ENCODE peak calls at places on chromosomes 1 and 21, in eight cellular contexts. U is ovary, W is EL, B is lung, X is GM04504, C is HEK293T, G is GM23338, T is A549. I is an unnamed sample.

GRCh38 chr21:36990508-36991205 is 15.8 kb upstream of the RIPPLY3 start:
- DNase-seq in X (no peak), C (no peak), W (no peak), B (no peak), G (peak), T (no peak), U (no peak), I (no peak)

GRCh38 chr1:58839871-58840835 is 56.3 kb upstream of the JUN start:
- DNase-seq in X (peak), W (peak), B (no peak), G (no peak), T (no peak), U (peak), C (no peak), I (no peak)

GRCh38 chr1:70429219-70429618 is 18.2 kb downstream of the CTH start:
- DNase-seq in T (no peak), C (no peak), W (peak), U (no peak), B (no peak), G (no peak), X (no peak), I (no peak)

GRCh38 chr1:54594463-54594862 is 28.9 kb downstream of the FAM151A start:
- DNase-seq in C (no peak), T (no peak), B (no peak), W (no peak), G (no peak), X (no peak), U (no peak), I (no peak)

GRCh38 chr1:246214708-246215504 is 292.2 kb downstream of the SMYD3 start:
- DNase-seq in U (no peak), T (no peak), G (no peak), C (no peak), X (peak), B (peak), W (peak), I (peak)

GRCh38 chr1:96475882-96476281 is 245.7 kb upstream of the PTBP2 start:
- DNase-seq in G (no peak), B (no peak), T (no peak), C (no peak), U (no peak), W (no peak), X (no peak), I (no peak)

GRCh38 chr1:242784807-242785206 is 260.3 kb upstream of the PLD5 start:
- DNase-seq in T (no peak), W (no peak), C (no peak), U (no peak), G (no peak), B (no peak), X (no peak), I (no peak)

GRCh38 chr1:101365186-101365585 is 128.4 kb downstream of the S1PR1 start:
- DNase-seq in W (peak), X (no peak), C (no peak), T (no peak), B (no peak), U (no peak), G (no peak), I (no peak)

GRCh38 chr1:191034126-191034525 is 556.5 kb upstream of the BRINP3 start:
- DNase-seq in G (no peak), U (no peak), X (no peak), B (no peak), T (no peak), C (no peak), W (no peak), I (no peak)

GRCh38 chr1:77281491-77282186 is at the start of gene AK5:
- DNase-seq in U (no peak), T (peak), C (peak), G (peak), W (peak), B (no peak), X (no peak), I (no peak)

GRCh38 chr1:166167395-166167922 is 658 bp upstream of the FAM78B start:
- DNase-seq in G (peak), X (no peak), C (no peak), U (no peak), B (no peak), T (no peak), W (no peak), I (no peak)

GRCh38 chr1:104073463-104073902 is 323.8 kb downstream of the AMY1C start:
- DNase-seq in U (no peak), X (no peak), W (no peak), B (no peak), G (no peak), T (no peak), C (no peak), I (no peak)

GRCh38 chr1:151790940-151791651 is 796 bp upstream of the TDRKH start:
- DNase-seq in U (no peak), W (peak), G (peak), B (no peak), C (peak), T (peak), X (no peak), I (no peak)

GRCh38 chr1:236948381-236948780 is 55.9 kb downstream of the MT1HL1 start:
- DNase-seq in W (no peak), X (no peak), T (no peak), C (no peak), G (no peak), B (no peak), U (no peak), I (no peak)

GRCh38 chr1:39293375-39294070 is 89.0 kb downstream of the MACF1 start:
- DNase-seq in T (no peak), C (no peak), B (no peak), U (no peak), X (peak), G (no peak), W (peak), I (no peak)

GRCh38 chr21:45365608-45366241 is 39.2 kb upstream of the COL18A1 start:
- DNase-seq in U (peak), G (peak), W (peak), X (no peak), B (no peak), C (no peak), T (peak), I (no peak)

GRCh38 chr21:45384656-45385548 is 20.1 kb upstream of the COL18A1 start:
- DNase-seq in W (no peak), U (peak), T (no peak), C (no peak), X (no peak), G (no peak), B (no peak), I (peak)

GRCh38 chr1:6239950-6240768 is 3.8 kb upstream of the HES3 start:
- DNase-seq in T (no peak), B (no peak), W (peak), G (peak), U (no peak), X (peak), C (no peak), I (no peak)

GRCh38 chr1:41361495-41362356 is 492 bp downstream of the FOXO6 start:
- DNase-seq in C (peak), U (peak), B (no peak), X (no peak), W (no peak), T (no peak), G (peak), I (no peak)

GRCh38 chr1:155591770-155592169 is 18.2 kb upstream of the MSTO1 start:
- DNase-seq in U (no peak), G (peak), X (peak), B (no peak), C (peak), W (peak), T (peak), I (peak)

GRCh38 chr1:176733661-176734060 is 270.7 kb downstream of the PAPPA2 start:
- DNase-seq in C (no peak), B (no peak), T (no peak), G (no peak), X (no peak), W (no peak), U (no peak), I (no peak)